ENCODE peak calls at places on chromosomes 6 and 20, in seven cellular contexts. Z, O, Q, G, U, V and N are unnamed samples.

GRCh38 chr6:16397623-16398022 is 159.2 kb downstream of the GMPR start:
- DNase-seq in Z (no peak), O (no peak), Q (no peak), G (no peak), U (no peak), V (peak), N (no peak)

GRCh38 chr20:53977391-53977790 is 93.0 kb downstream of the BCAS1 start:
- DNase-seq in Z (no peak), O (no peak), Q (no peak), G (no peak), U (no peak), V (no peak), N (no peak)

GRCh38 chr20:41992481-41992880 is 374.3 kb upstream of the CHD6 start:
- DNase-seq in Z (no peak), O (no peak), Q (no peak), G (no peak), U (no peak), V (no peak), N (no peak)

GRCh38 chr6:37272834-37273566 is 15.1 kb upstream of the TMEM217 start:
- DNase-seq in Z (no peak), O (no peak), Q (no peak), G (no peak), U (no peak), V (no peak), N (no peak)

GRCh38 chr6:43274916-43275597 is 23.0 kb upstream of the SLC22A7 start:
- DNase-seq in Z (no peak), O (peak), Q (no peak), G (peak), U (no peak), V (no peak), N (no peak)

GRCh38 chr20:10540636-10541493 is 105.8 kb downstream of the SLX4IP start:
- DNase-seq in Z (no peak), O (no peak), Q (no peak), G (no peak), U (no peak), V (peak), N (no peak)

GRCh38 chr20:46206025-46206424 is 87.9 kb downstream of the CD40 start:
- DNase-seq in Z (no peak), O (no peak), Q (no peak), G (no peak), U (no peak), V (peak), N (peak)

GRCh38 chr6:33607784-33608161 is 13.3 kb upstream of the ITPR3 start:
- DNase-seq in Z (no peak), O (no peak), Q (no peak), G (peak), U (no peak), V (no peak), N (no peak)

GRCh38 chr6:18656506-18656905 is 269.4 kb downstream of the RNF144B start:
- DNase-seq in Z (no peak), O (no peak), Q (no peak), G (no peak), U (no peak), V (no peak), N (no peak)

GRCh38 chr20:10649080-10649816 is 24.6 kb downstream of the JAG1 start:
- DNase-seq in Z (no peak), O (no peak), Q (no peak), G (no peak), U (no peak), V (no peak), N (no peak)

GRCh38 chr20:4171538-4172116 is 156.3 kb upstream of the RNF24 start:
- DNase-seq in Z (no peak), O (no peak), Q (no peak), G (no peak), U (no peak), V (peak), N (no peak)

GRCh38 chr6:138404666-138405337 is 779 bp downstream of the HEBP2 start:
- DNase-seq in Z (no peak), O (no peak), Q (no peak), G (peak), U (peak), V (peak), N (no peak)

GRCh38 chr20:18978311-18978710 is 164.7 kb downstream of the SCP2D1 start:
- DNase-seq in Z (no peak), O (no peak), Q (no peak), G (no peak), U (no peak), V (no peak), N (no peak)